ENCODE peak calls at places on chromosomes 13 and 19, in eight cellular contexts. S is NCI-H2081; Y is right atrium auricular region; J is T follicular helper cell; Z is KG1; X is cardiac septum; H is GM04503; A is stimulated activated CD4-positive, alpha-beta T cell treated with anti-CD3 and anti-CD28 coated beads, Interleukin-4, amount 100 ng/mL, for 1 hour. Q is an unnamed sample.

GRCh38 chr19:5308471-5309437 is 31.9 kb downstream of the PTPRS start:
- DNase-seq in S (peak), Y (peak), J (no peak), Z (no peak), X (no peak), H (no peak), A (no peak), Q (no peak)

GRCh38 chr19:38685666-38686529 is 38.4 kb downstream of the ACTN4 start:
- DNase-seq in S (no peak), Y (no peak), J (no peak), Z (no peak), X (no peak), H (no peak), A (no peak), Q (peak)

GRCh38 chr13:48656621-48657020 is 2.9 kb downstream of the CYSLTR2 start:
- DNase-seq in S (no peak), Y (no peak), J (no peak), Z (no peak), X (no peak), H (no peak), A (no peak), Q (no peak)

GRCh38 chr13:99982741-99983400 is 1.3 kb downstream of the ZIC2 start:
- DNase-seq in S (no peak), Y (no peak), J (no peak), Z (no peak), X (no peak), H (no peak), A (no peak), Q (no peak)

GRCh38 chr13:111510502-111511218 is 190.2 kb downstream of the TEX29 start:
- DNase-seq in S (no peak), Y (peak), J (no peak), Z (no peak), X (no peak), H (no peak), A (no peak), Q (no peak)

GRCh38 chr13:70755411-70755810 is 647.2 kb upstream of the KLHL1 start:
- DNase-seq in S (no peak), Y (no peak), J (no peak), Z (no peak), X (no peak), H (no peak), A (no peak), Q (no peak)

GRCh38 chr13:55815458-55816033 is 1325.2 kb upstream of the PRR20A start:
- DNase-seq in S (no peak), Y (no peak), J (no peak), Z (no peak), X (no peak), H (no peak), A (no peak), Q (no peak)

GRCh38 chr19:6753178-6754031 is 13.8 kb downstream of the SH2D3A start:
- DNase-seq in S (no peak), Y (peak), J (peak), Z (no peak), X (peak), H (no peak), A (peak), Q (no peak)

GRCh38 chr19:15195381-15195964 is 5.3 kb downstream of the NOTCH3 start:
- DNase-seq in S (peak), Y (no peak), J (no peak), Z (no peak), X (no peak), H (no peak), A (no peak), Q (no peak)

GRCh38 chr19:30870861-30871260 is 478.4 kb downstream of the TSHZ3 start:
- DNase-seq in S (no peak), Y (no peak), J (no peak), Z (no peak), X (no peak), H (no peak), A (no peak), Q (no peak)

GRCh38 chr19:12696366-12697335 is at the start of gene FBXW9:
- DNase-seq in S (peak), Y (peak), J (peak), Z (peak), X (peak), H (peak), A (peak), Q (peak)

GRCh38 chr13:26695891-26696311 is 64.7 kb downstream of the GPR12 start:
- DNase-seq in S (no peak), Y (no peak), J (no peak), Z (no peak), X (no peak), H (no peak), A (no peak), Q (no peak)

GRCh38 chr13:60396783-60397692 is at the start of gene TDRD3:
- DNase-seq in S (peak), Y (peak), J (peak), Z (peak), X (peak), H (peak), A (peak), Q (peak)

GRCh38 chr13:33205804-33206221 is 79.7 kb downstream of the STARD13 start:
- DNase-seq in S (no peak), Y (no peak), J (no peak), Z (no peak), X (no peak), H (no peak), A (no peak), Q (peak)

GRCh38 chr19:2423913-2424685 is 3.3 kb downstream of the TIMM13 start:
- DNase-seq in S (no peak), Y (no peak), J (no peak), Z (no peak), X (no peak), H (no peak), A (no peak), Q (no peak)

GRCh38 chr19:40611096-40611495 is 9.9 kb downstream of the LTBP4 start:
- DNase-seq in S (no peak), Y (no peak), J (no peak), Z (no peak), X (no peak), H (no peak), A (no peak), Q (no peak)

GRCh38 chr19:53172892-53173291 is 14.0 kb upstream of the ZNF347 start:
- DNase-seq in S (no peak), Y (no peak), J (no peak), Z (no peak), X (no peak), H (no peak), A (no peak), Q (no peak)

GRCh38 chr19:17829855-17830566 is 8.7 kb upstream of the INSL3 start:
- DNase-seq in S (peak), Y (no peak), J (no peak), Z (no peak), X (no peak), H (no peak), A (no peak), Q (no peak)

GRCh38 chr13:24128112-24128511 is 32.4 kb upstream of the SPATA13 start:
- DNase-seq in S (no peak), Y (no peak), J (no peak), Z (no peak), X (no peak), H (no peak), A (no peak), Q (no peak)

GRCh38 chr19:31943305-31943704 is 402.1 kb upstream of the ZNF507 start:
- DNase-seq in S (no peak), Y (no peak), J (no peak), Z (no peak), X (no peak), H (no peak), A (no peak), Q (no peak)

GRCh38 chr19:18605546-18606280 is 886 bp downstream of the CRLF1 start:
- DNase-seq in S (no peak), Y (no peak), J (no peak), Z (no peak), X (no peak), H (no peak), A (no peak), Q (no peak)

GRCh38 chr19:4606921-4607678 is 32.2 kb upstream of the TNFAIP8L1 start:
- DNase-seq in S (peak), Y (no peak), J (no peak), Z (no peak), X (peak), H (no peak), A (no peak), Q (no peak)

GRCh38 chr13:48859168-48860105 is 116.3 kb upstream of the FNDC3A start:
- DNase-seq in S (no peak), Y (no peak), J (no peak), Z (no peak), X (no peak), H (no peak), A (no peak), Q (no peak)

GRCh38 chr19:18388328-18389094 is 2.6 kb downstream of the GDF15 start:
- DNase-seq in S (peak), Y (peak), J (peak), Z (peak), X (peak), H (no peak), A (peak), Q (peak)

GRCh38 chr13:22461854-22462565 is 718.8 kb upstream of the SGCG start:
- DNase-seq in S (no peak), Y (no peak), J (no peak), Z (no peak), X (no peak), H (no peak), A (no peak), Q (peak)

GRCh38 chr19:16111909-16112752 is 442 bp downstream of the RAB8A start:
- DNase-seq in S (no peak), Y (no peak), J (no peak), Z (no peak), X (no peak), H (no peak), A (no peak), Q (peak)

GRCh38 chr19:3506384-3507340 is 551 bp downstream of the FZR1 start:
- DNase-seq in S (no peak), Y (no peak), J (peak), Z (no peak), X (no peak), H (no peak), A (peak), Q (peak)

GRCh38 chr19:461664-462551 is 1.1 kb upstream of the SHC2 start:
- DNase-seq in S (peak), Y (no peak), J (no peak), Z (no peak), X (no peak), H (no peak), A (no peak), Q (no peak)

GRCh38 chr13:76725211-76725610 is 161.0 kb downstream of the KCTD12 start:
- DNase-seq in S (no peak), Y (no peak), J (no peak), Z (no peak), X (no peak), H (no peak), A (no peak), Q (no peak)

GRCh38 chr19:49507803-49508494 is 4.5 kb upstream of the FCGRT start:
- DNase-seq in S (no peak), Y (no peak), J (no peak), Z (no peak), X (no peak), H (no peak), A (no peak), Q (no peak)

GRCh38 chr13:41465215-41465907 is 8.0 kb downstream of the RGCC start:
- DNase-seq in S (no peak), Y (no peak), J (peak), Z (peak), X (peak), H (no peak), A (peak), Q (peak)

GRCh38 chr19:46546194-46546896 is 50.7 kb upstream of the PNMA8B start:
- DNase-seq in S (no peak), Y (no peak), J (no peak), Z (no peak), X (no peak), H (no peak), A (no peak), Q (no peak)

Q was measured in MM.1S.